ENCODE peak calls at places on chromosomes 1 and 21, in five cellular contexts. G, Z, A, P and T are unnamed samples.

GRCh38 chr1:233172201-233172600 is 123.3 kb downstream of the PCNX2 start:
- DNase-seq in G (no peak), Z (no peak), A (no peak), P (no peak), T (no peak)

GRCh38 chr1:200673952-200674823 is 4.5 kb upstream of the DDX59 start:
- DNase-seq in G (no peak), P (no peak), Z (no peak), A (no peak), T (no peak)

GRCh38 chr1:229844675-229845074 is 218.6 kb downstream of the URB2 start:
- DNase-seq in A (no peak), G (no peak), Z (no peak), P (no peak), T (no peak)

GRCh38 chr1:54220004-54220811 is 20.2 kb downstream of the MRPL37 start:
- DNase-seq in A (no peak), G (no peak), Z (no peak), P (no peak), T (peak)

GRCh38 chr1:180571832-180572636 is 13.3 kb downstream of the OVAAL start:
- DNase-seq in P (no peak), A (no peak), G (no peak), Z (peak), T (no peak)

GRCh38 chr21:40049031-40049958 is 182.1 kb downstream of the PCP4 start:
- DNase-seq in Z (no peak), G (no peak), P (no peak), A (no peak), T (no peak)

GRCh38 chr1:14282583-14283186 is 315.8 kb upstream of the KAZN start:
- DNase-seq in A (no peak), G (no peak), P (no peak), Z (no peak), T (no peak)

GRCh38 chr1:159188375-159188788 is 16.3 kb upstream of the ACKR1 start:
- DNase-seq in A (peak), P (no peak), Z (peak), G (peak), T (peak)

GRCh38 chr1:114145504-114146160 is 8.0 kb downstream of the SYT6 start:
- DNase-seq in P (no peak), A (no peak), Z (no peak), G (no peak), T (no peak)

GRCh38 chr1:229478852-229479251 is 29.3 kb downstream of the NUP133 start:
- DNase-seq in G (no peak), P (no peak), A (no peak), Z (peak), T (no peak)

GRCh38 chr1:114153051-114153620 is 533 bp downstream of the SYT6 start:
- DNase-seq in P (no peak), A (no peak), G (no peak), Z (no peak), T (no peak)

GRCh38 chr1:92096317-92096716 is 16.2 kb downstream of the BTBD8 start:
- DNase-seq in G (no peak), P (no peak), Z (peak), A (no peak), T (no peak)

GRCh38 chr1:7450772-7451171 is 320.3 kb upstream of the VAMP3 start:
- DNase-seq in Z (no peak), G (no peak), A (no peak), P (no peak), T (no peak)

GRCh38 chr1:81414417-81415087 is 386.2 kb upstream of the ADGRL2 start:
- DNase-seq in G (peak), Z (peak), A (no peak), P (no peak), T (no peak)

GRCh38 chr1:43063394-43064219 is 104.9 kb upstream of the SLC2A1 start:
- DNase-seq in G (no peak), A (no peak), P (no peak), Z (no peak), T (no peak)

GRCh38 chr1:244874974-244875579 is 10.7 kb upstream of the HNRNPU start:
- DNase-seq in G (peak), A (no peak), Z (no peak), P (no peak), T (no peak)

GRCh38 chr1:17465186-17465585 is 25.7 kb upstream of the RCC2 start:
- DNase-seq in Z (no peak), P (no peak), A (no peak), G (no peak), T (no peak)

GRCh38 chr1:84830136-84830535 is 62.9 kb downstream of the LPAR3 start:
- DNase-seq in P (no peak), Z (no peak), G (no peak), A (no peak), T (no peak)

GRCh38 chr1:162421258-162422194 is 9.6 kb upstream of the SH2D1B start:
- DNase-seq in Z (no peak), G (no peak), A (no peak), P (no peak), T (no peak)

GRCh38 chr21:46113497-46114176 is 15.7 kb downstream of the COL6A2 start:
- DNase-seq in A (no peak), P (peak), G (no peak), Z (no peak), T (no peak)

GRCh38 chr1:230863449-230863848 is 4.9 kb downstream of the C1orf198 start:
- DNase-seq in A (no peak), G (no peak), Z (no peak), P (no peak), T (no peak)

GRCh38 chr1:39926343-39926769 is 24.6 kb upstream of the MYCL start:
- DNase-seq in Z (no peak), P (no peak), A (no peak), G (no peak), T (no peak)

GRCh38 chr1:35835398-35835797 is 27.6 kb downstream of the AGO4 start:
- DNase-seq in Z (no peak), A (no peak), G (peak), P (no peak), T (no peak)

GRCh38 chr1:210260087-210260486 is 27.5 kb downstream of the SERTAD4 start:
- DNase-seq in Z (no peak), G (no peak), P (no peak), A (no peak), T (no peak)

GRCh38 chr1:110798691-110799256 is 74.2 kb upstream of the CD53 start:
- DNase-seq in A (no peak), P (no peak), G (no peak), Z (no peak), T (no peak)